ENCODE peak calls at places on chromosomes 11 and 22, in six cellular contexts. V is T follicular helper cell, A is smooth muscle cell of the brain vasculature, Z is NCI-H1105 treated with DMSO at 0.1 percent for 48 hours, T is right lobe of liver, K is fibroblast of mammary gland. E is an unnamed sample.

GRCh38 chr11:108203075-108203474 is 19.4 kb downstream of the NPAT start:
- DNase-seq in V (no peak), A (no peak), K (no peak), Z (no peak), T (no peak), E (no peak)

GRCh38 chr11:32434387-32435151 is 770 bp downstream of the WT1 start:
- DNase-seq in A (no peak), T (no peak), Z (no peak), K (no peak), V (no peak), E (no peak)

GRCh38 chr11:121716060-121716459 is 263.3 kb upstream of the SORL1-AS1 start:
- DNase-seq in K (peak), A (no peak), T (no peak), Z (no peak), V (no peak), E (no peak)

GRCh38 chr11:105738972-105739574 is 129.2 kb downstream of the GRIA4 start:
- DNase-seq in Z (peak), A (no peak), T (no peak), K (no peak), V (no peak), E (no peak)

GRCh38 chr11:69357458-69358397 is 63.8 kb downstream of the MYEOV start:
- DNase-seq in A (no peak), T (no peak), V (no peak), Z (no peak), K (no peak), E (no peak)

GRCh38 chr11:11407065-11407737 is 54.2 kb upstream of the CSNK2A3 start:
- DNase-seq in A (no peak), T (no peak), Z (peak), K (peak), V (no peak), E (no peak)

GRCh38 chr11:34749666-34750659 is 129.1 kb downstream of the EHF start:
- DNase-seq in A (peak), V (no peak), Z (no peak), T (peak), K (peak), E (no peak)

GRCh38 chr11:108754901-108755625 is 90.2 kb downstream of the DDX10 start:
- DNase-seq in Z (no peak), V (no peak), T (no peak), A (peak), K (peak), E (no peak)

GRCh38 chr22:31139866-31140716 is at the start of gene PLA2G3:
- DNase-seq in Z (peak), T (no peak), V (no peak), K (peak), A (no peak), E (no peak)

GRCh38 chr11:31397239-31397834 is 27.7 kb downstream of the DNAJC24 start:
- DNase-seq in T (no peak), V (no peak), Z (peak), K (peak), A (no peak), E (no peak)

GRCh38 chr11:134889832-134890231 is 477.8 kb upstream of the B3GAT1 start:
- DNase-seq in V (no peak), K (no peak), A (no peak), T (no peak), Z (no peak), E (no peak)

GRCh38 chr11:57764527-57764926 is 2.9 kb downstream of the CTNND1 start:
- DNase-seq in T (no peak), Z (no peak), K (no peak), V (no peak), A (no peak), E (no peak)

GRCh38 chr11:132430352-132431091 is 1060.1 kb downstream of the NTM start:
- DNase-seq in V (no peak), T (no peak), Z (peak), K (no peak), A (no peak), E (no peak)

GRCh38 chr11:2214527-2215229 is 43.1 kb upstream of the TH start:
- DNase-seq in K (no peak), A (no peak), T (peak), Z (no peak), V (no peak), E (no peak)

GRCh38 chr11:6418958-6419611 is at the start of gene APBB1:
- DNase-seq in K (peak), Z (peak), T (peak), A (no peak), V (peak), E (peak)

GRCh38 chr11:133078591-133079179 is 453.6 kb downstream of the OPCML start:
- DNase-seq in Z (peak), V (no peak), A (no peak), K (peak), T (no peak), E (no peak)

GRCh38 chr22:48185071-48185470 is 1422.6 kb downstream of the TBC1D22A start:
- DNase-seq in T (no peak), Z (no peak), V (no peak), K (no peak), A (no peak), E (no peak)

GRCh38 chr22:29816539-29816938 is 21.5 kb downstream of the ASCC2 start:
- DNase-seq in T (no peak), Z (no peak), A (no peak), V (no peak), K (no peak), E (no peak)

GRCh38 chr22:24789516-24789915 is 15.0 kb upstream of the PIWIL3 start:
- DNase-seq in K (no peak), T (no peak), Z (no peak), A (no peak), V (no peak), E (no peak)

GRCh38 chr22:39800790-39801540 is 92.6 kb downstream of the ENTHD1 start:
- DNase-seq in K (no peak), T (no peak), A (no peak), V (no peak), Z (peak), E (no peak)

GRCh38 chr11:46686886-46687810 is 13.3 kb downstream of the ARHGAP1 start:
- DNase-seq in V (no peak), Z (peak), A (no peak), K (peak), T (no peak), E (no peak)

GRCh38 chr11:122851366-122852011 is 13.2 kb downstream of the CRTAM start:
- DNase-seq in K (no peak), Z (no peak), A (no peak), T (no peak), V (no peak), E (no peak)

GRCh38 chr11:107696140-107696539 is 15.7 kb downstream of the SLN start:
- DNase-seq in V (no peak), A (peak), Z (no peak), K (peak), T (no peak), E (no peak)

GRCh38 chr11:74710291-74710938 is 20.8 kb downstream of the CHRDL2 start:
- DNase-seq in V (no peak), Z (no peak), T (no peak), K (no peak), A (no peak), E (no peak)

GRCh38 chr11:1122356-1123002 is 35.3 kb upstream of the MUC5AC start:
- DNase-seq in Z (no peak), K (no peak), A (no peak), V (no peak), T (no peak), E (no peak)

GRCh38 chr11:36002196-36002595 is 58.3 kb downstream of the LDLRAD3 start:
- DNase-seq in K (no peak), A (no peak), V (no peak), Z (no peak), T (no peak), E (no peak)

GRCh38 chr11:30333405-30333804 is 10.5 kb downstream of the ARL14EP start:
- DNase-seq in Z (no peak), T (no peak), A (no peak), V (no peak), K (peak), E (no peak)

GRCh38 chr11:14812776-14813175 is 79.3 kb downstream of the CYP2R1 start:
- DNase-seq in A (no peak), Z (no peak), V (no peak), K (no peak), T (no peak), E (no peak)

GRCh38 chr11:18270102-18270501 is 4.0 kb downstream of the SAA1 start:
- DNase-seq in V (no peak), K (no peak), Z (no peak), A (no peak), T (peak), E (no peak)

GRCh38 chr11:108324587-108324986 is 101.7 kb downstream of the ATM start:
- DNase-seq in V (no peak), K (peak), A (peak), T (no peak), Z (peak), E (no peak)

GRCh38 chr22:39148024-39148726 is 4.3 kb downstream of the CBX7 start:
- DNase-seq in T (no peak), V (no peak), A (no peak), K (no peak), Z (no peak), E (no peak)

GRCh38 chr11:16052750-16053149 is 303.6 kb downstream of the SOX6 start:
- DNase-seq in Z (no peak), V (no peak), T (no peak), A (no peak), K (no peak), E (no peak)

GRCh38 chr11:15258433-15259350 is 144.0 kb downstream of the INSC start:
- DNase-seq in Z (peak), K (peak), V (no peak), A (no peak), T (no peak), E (no peak)

GRCh38 chr11:68206211-68206610 is 6.9 kb downstream of the KMT5B start:
- DNase-seq in A (no peak), T (no peak), V (no peak), Z (peak), K (peak), E (no peak)